ENCODE peak calls at places on chromosomes 16 and 17, in four cellular contexts. One of them, this sample, is unnamed.

GRCh38 chr16:83928341-83929055 is 24.5 kb upstream of the OSGIN1 start:
- DNase-seq in CD8-positive, alpha-beta memory T cell: no peak
- DNase-seq in NCI-H460: no peak
- DNase-seq in lower leg skin: no peak
- DNase-seq in this sample: no peak

GRCh38 chr17:61594294-61594825 is 3.3 kb upstream of the NACA2 start:
- DNase-seq in CD8-positive, alpha-beta memory T cell: no peak
- DNase-seq in NCI-H460: no peak
- DNase-seq in lower leg skin: no peak
- DNase-seq in this sample: no peak

GRCh38 chr16:79612207-79612606 is 11.7 kb upstream of the MAF start:
- DNase-seq in CD8-positive, alpha-beta memory T cell: no peak
- DNase-seq in NCI-H460: no peak
- DNase-seq in lower leg skin: no peak
- DNase-seq in this sample: no peak

GRCh38 chr17:35235289-35235688 is 7.6 kb upstream of the SLFN5 start:
- DNase-seq in CD8-positive, alpha-beta memory T cell: no peak
- DNase-seq in NCI-H460: no peak
- DNase-seq in lower leg skin: no peak
- DNase-seq in this sample: no peak

GRCh38 chr16:8972843-8973586 is 9.3 kb upstream of the USP7 start:
- DNase-seq in CD8-positive, alpha-beta memory T cell: no peak
- DNase-seq in NCI-H460: no peak
- DNase-seq in lower leg skin: no peak
- DNase-seq in this sample: no peak

GRCh38 chr17:37516131-37516561 is 26.5 kb downstream of the DUSP14 start:
- DNase-seq in CD8-positive, alpha-beta memory T cell: no peak
- DNase-seq in NCI-H460: no peak
- DNase-seq in lower leg skin: no peak
- DNase-seq in this sample: no peak

GRCh38 chr16:27973678-27974077 is 89.8 kb downstream of the GSG1L start:
- DNase-seq in CD8-positive, alpha-beta memory T cell: no peak
- DNase-seq in NCI-H460: no peak
- DNase-seq in lower leg skin: peak
- DNase-seq in this sample: no peak

GRCh38 chr17:34760931-34761500 is 181.6 kb downstream of the TMEM132E start:
- DNase-seq in CD8-positive, alpha-beta memory T cell: no peak
- DNase-seq in NCI-H460: no peak
- DNase-seq in lower leg skin: peak
- DNase-seq in this sample: no peak

GRCh38 chr17:17362531-17362930 is 59.4 kb downstream of the NT5M start:
- DNase-seq in CD8-positive, alpha-beta memory T cell: no peak
- DNase-seq in NCI-H460: no peak
- DNase-seq in lower leg skin: peak
- DNase-seq in this sample: no peak

GRCh38 chr16:75025766-75026165 is 26.9 kb downstream of the ZNRF1 start:
- DNase-seq in CD8-positive, alpha-beta memory T cell: no peak
- DNase-seq in NCI-H460: no peak
- DNase-seq in lower leg skin: no peak
- DNase-seq in this sample: no peak

GRCh38 chr17:40458001-40458791 is 14.9 kb downstream of the IGFBP4 start:
- DNase-seq in CD8-positive, alpha-beta memory T cell: no peak
- DNase-seq in NCI-H460: no peak
- DNase-seq in lower leg skin: no peak
- DNase-seq in this sample: no peak

GRCh38 chr17:75645501-75645888 is 12.3 kb downstream of the SMIM5 start:
- DNase-seq in CD8-positive, alpha-beta memory T cell: no peak
- DNase-seq in NCI-H460: no peak
- DNase-seq in lower leg skin: no peak
- DNase-seq in this sample: no peak

GRCh38 chr16:89179656-89180315 is 8.2 kb downstream of the CDH15 start:
- DNase-seq in CD8-positive, alpha-beta memory T cell: no peak
- DNase-seq in NCI-H460: no peak
- DNase-seq in lower leg skin: no peak
- DNase-seq in this sample: no peak

GRCh38 chr16:59527206-59527997 is 793.3 kb upstream of the GOT2 start:
- DNase-seq in CD8-positive, alpha-beta memory T cell: no peak
- DNase-seq in NCI-H460: peak
- DNase-seq in lower leg skin: no peak
- DNase-seq in this sample: no peak

GRCh38 chr17:44469676-44470075 is 33.5 kb downstream of the GPATCH8 start:
- DNase-seq in CD8-positive, alpha-beta memory T cell: no peak
- DNase-seq in NCI-H460: no peak
- DNase-seq in lower leg skin: no peak
- DNase-seq in this sample: no peak

GRCh38 chr17:900336-900735 is 79.2 kb downstream of the NXN start:
- DNase-seq in CD8-positive, alpha-beta memory T cell: no peak
- DNase-seq in NCI-H460: no peak
- DNase-seq in lower leg skin: no peak
- DNase-seq in this sample: no peak

GRCh38 chr17:17970699-17971430 is 1.3 kb downstream of the TOM1L2 start:
- DNase-seq in CD8-positive, alpha-beta memory T cell: no peak
- DNase-seq in NCI-H460: no peak
- DNase-seq in lower leg skin: no peak
- DNase-seq in this sample: no peak

GRCh38 chr17:67186782-67187181 is 58.2 kb downstream of the HELZ start:
- DNase-seq in CD8-positive, alpha-beta memory T cell: no peak
- DNase-seq in NCI-H460: no peak
- DNase-seq in lower leg skin: no peak
- DNase-seq in this sample: no peak

GRCh38 chr17:16820979-16821543 is 131.0 kb downstream of the CCDC144A start:
- DNase-seq in CD8-positive, alpha-beta memory T cell: no peak
- DNase-seq in NCI-H460: no peak
- DNase-seq in lower leg skin: no peak
- DNase-seq in this sample: no peak